ENCODE peak calls at places on chromosomes 2 and 18, in eight cellular contexts. B is progenitor cell of endocrine pancreas, S is psoas muscle, C is WTC11, J is RWPE1, V is tibial artery, Q is stomach, R is ascending aorta. A is an unnamed sample.

GRCh38 chr2:42882756-42883155 is 90.4 kb upstream of the HAAO start:
- DNase-seq in J (no peak), R (no peak), Q (no peak), V (no peak), C (no peak), B (no peak), S (no peak), A (no peak)

GRCh38 chr2:33129661-33130447 is 183.1 kb downstream of the LTBP1 start:
- DNase-seq in C (no peak), S (no peak), J (no peak), V (no peak), R (no peak), Q (no peak), B (no peak), A (no peak)

GRCh38 chr2:27498975-27499374 is 2.3 kb downstream of the GCKR start:
- DNase-seq in R (no peak), J (no peak), V (no peak), C (no peak), B (no peak), S (no peak), Q (no peak), A (no peak)

GRCh38 chr18:48904086-48904485 is 46.7 kb downstream of the SMAD7 start:
- DNase-seq in Q (no peak), J (no peak), B (no peak), V (peak; percentile 48), S (no peak), C (no peak), R (no peak), A (no peak)

GRCh38 chr2:99571609-99572344 is 82.0 kb upstream of the REV1 start:
- DNase-seq in R (no peak), C (no peak), Q (no peak), B (no peak), S (no peak), V (no peak), J (no peak), A (no peak)

GRCh38 chr2:73059106-73059505 is 12.4 kb downstream of the SFXN5 start:
- DNase-seq in J (no peak), S (no peak), B (no peak), R (no peak), V (no peak), C (no peak), Q (no peak), A (no peak)

GRCh38 chr18:22974707-22975106 is 41.6 kb downstream of the RBBP8 start:
- DNase-seq in Q (no peak), S (no peak), C (no peak), R (no peak), J (no peak), V (no peak), B (no peak), A (no peak)

GRCh38 chr2:185978634-185979405 is 240.2 kb downstream of the FSIP2 start:
- DNase-seq in V (no peak), J (peak; percentile 8), R (no peak), Q (no peak), C (no peak), B (no peak), S (no peak), A (no peak)

GRCh38 chr18:46335551-46336059 is 231.4 kb downstream of the HAUS1 start:
- DNase-seq in S (peak; percentile 49), V (peak; percentile 38), C (peak; percentile 61), J (peak; percentile 6), Q (no peak), B (no peak), R (no peak), A (no peak)

GRCh38 chr2:186848873-186849578 is at the start of gene ZSWIM2:
- DNase-seq in B (peak; percentile 36), S (peak; percentile 77), R (no peak), C (peak; percentile 92), J (peak; percentile 63), V (peak; percentile 78), Q (peak; percentile 62), A (peak; percentile 42)

GRCh38 chr2:137155351-137156104 is 390.2 kb downstream of the THSD7B start:
- DNase-seq in Q (no peak), R (no peak), V (no peak), B (no peak), S (no peak), C (no peak), J (peak; percentile 18), A (no peak)

GRCh38 chr2:200929334-200930249 is 33.9 kb downstream of the ORC2 start:
- DNase-seq in S (no peak), V (no peak), R (no peak), B (no peak), J (peak; percentile 20), C (no peak), Q (no peak), A (no peak)

GRCh38 chr18:13544953-13545352 is 181.4 kb downstream of the FAM210A start:
- DNase-seq in B (no peak), S (no peak), V (no peak), Q (no peak), C (no peak), J (no peak), R (no peak), A (no peak)

GRCh38 chr2:187453078-187453641 is 5.1 kb upstream of the CALCRL start:
- DNase-seq in C (no peak), B (no peak), Q (no peak), R (no peak), V (no peak), J (peak; percentile 13), S (no peak), A (no peak)

GRCh38 chr18:62963522-62963921 is 248.2 kb downstream of the PHLPP1 start:
- DNase-seq in V (no peak), R (no peak), B (no peak), C (no peak), J (no peak), Q (no peak), S (no peak), A (no peak)

GRCh38 chr18:22314406-22314805 is 103.3 kb downstream of the CTAGE1 start:
- DNase-seq in J (peak; percentile 5), C (no peak), B (no peak), V (no peak), R (no peak), S (no peak), Q (no peak), A (no peak)

GRCh38 chr2:173656086-173656485 is 301.4 kb downstream of the CDCA7 start:
- DNase-seq in V (no peak), R (no peak), J (no peak), Q (no peak), S (no peak), B (no peak), C (no peak), A (no peak)

GRCh38 chr18:42429208-42429607 is 474.2 kb downstream of the PIK3C3 start:
- DNase-seq in Q (no peak), B (no peak), R (no peak), S (no peak), J (no peak), V (no peak), C (no peak), A (no peak)

GRCh38 chr2:218806346-218806978 is 24.5 kb downstream of the CYP27A1 start:
- DNase-seq in J (peak; percentile 82), S (peak; percentile 90), B (no peak), R (peak; percentile 75), C (no peak), V (peak; percentile 91), Q (peak; percentile 44), A (no peak)

GRCh38 chr2:64402876-64403275 is 51.1 kb upstream of the LGALSL start:
- DNase-seq in V (no peak), R (no peak), Q (no peak), B (no peak), J (no peak), S (no peak), C (no peak), A (no peak)

GRCh38 chr2:176614049-176614448 is 344.8 kb downstream of the MTX2 start:
- DNase-seq in J (no peak), C (no peak), S (no peak), V (no peak), B (no peak), Q (no peak), R (no peak), A (no peak)

GRCh38 chr2:62908145-62908544 is 142.5 kb upstream of the OTX1 start:
- DNase-seq in Q (no peak), R (no peak), J (no peak), V (no peak), S (no peak), C (no peak), B (no peak), A (no peak)

GRCh38 chr18:76979111-76979751 is 153.4 kb downstream of the MBP start:
- DNase-seq in V (no peak), S (no peak), J (no peak), C (no peak), Q (no peak), B (no peak), R (no peak), A (no peak)

GRCh38 chr2:181440336-181440735 is 16.9 kb upstream of the ITGA4 start:
- DNase-seq in V (no peak), R (no peak), Q (no peak), S (no peak), C (no peak), B (no peak), J (no peak), A (no peak)

GRCh38 chr2:240787521-240788472 is 32.2 kb downstream of the KIF1A start:
- DNase-seq in B (no peak), J (no peak), S (peak; percentile 35), R (no peak), V (no peak), C (no peak), Q (no peak), A (no peak)

DNA sequence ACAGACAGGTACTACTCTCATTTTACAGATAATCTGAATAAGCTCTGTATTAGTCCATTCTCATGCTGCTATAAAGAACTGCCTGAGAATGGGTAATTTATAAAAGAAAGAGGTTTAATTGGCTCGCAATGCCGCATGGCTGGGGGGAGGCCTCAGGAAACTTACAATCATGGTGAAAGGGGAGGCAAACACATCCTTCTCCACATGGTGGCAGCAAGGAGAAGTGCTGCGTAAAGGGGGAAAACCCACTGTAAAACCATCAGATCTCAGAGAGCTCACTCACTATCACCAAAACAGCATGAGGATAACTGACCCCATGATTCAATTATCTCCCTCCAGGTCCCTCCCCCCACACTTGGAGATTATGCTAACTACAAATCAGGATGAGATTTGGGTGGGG is 254.4 kb downstream of the KCNE4 start:
- DNase-seq in R (no peak), B (no peak), V (no peak), J (no peak), Q (no peak), C (peak; percentile 44), S (no peak), A (no peak)
- TF ChIP-seq CTCF in R (no peak), B (peak; percentile 56), V (peak; percentile 7), J (peak; percentile 15), Q (no peak), C (peak; percentile 33), S (peak; percentile 6), A (no peak)

GRCh38 chr2:21372654-21373053 is 248.9 kb downstream of the TDRD15 start:
- DNase-seq in S (no peak), C (peak; percentile 51), V (no peak), B (no peak), R (no peak), Q (no peak), J (no peak), A (no peak)
- TF ChIP-seq CTCF in S (peak; percentile 4), C (peak; percentile 39), V (no peak), B (peak; percentile 58), R (no peak), Q (no peak), J (no peak), A (no peak)

GRCh38 chr2:134268265-134268664 is 14.4 kb downstream of the MGAT5 start:
- DNase-seq in V (no peak), C (no peak), Q (no peak), S (no peak), R (no peak), B (no peak), J (no peak), A (no peak)
- TF ChIP-seq CTCF in V (no peak), C (no peak), Q (no peak), S (peak; percentile 8), R (no peak), B (no peak), J (no peak), A (no peak)

GRCh38 chr2:210476194-210477128 is at the start of gene LANCL1:
- DNase-seq in Q (peak; percentile 92), V (peak; percentile 95), J (peak; percentile 94), B (peak; percentile 73), C (peak; percentile 86), S (peak; percentile 94), R (peak; percentile 70), A (peak; percentile 77)
- TF ChIP-seq CTCF in Q (no peak), V (no peak), J (no peak), B (no peak), C (no peak), S (no peak), R (no peak), A (no peak)